ENCODE peak calls at places on chromosomes 16 and 17, in five cellular contexts. T is left lung, E is SK-N-SH, D is fibroblast of lung, Y is gastrocnemius medialis. V is an unnamed sample.
A peak's percentile ranks its signal among the peaks of the same experiment; 100 is the strongest.

GRCh38 chr16:65769055-65769465 is 597.4 kb upstream of the CDH5 start:
- DNase-seq in T (no peak), E (no peak), D (peak; percentile 84), Y (no peak), V (no peak)

GRCh38 chr17:80364091-80364691 is 50.8 kb upstream of the ENDOV start:
- DNase-seq in T (no peak), E (peak; percentile 83), D (no peak), Y (no peak), V (peak; percentile 87)

GRCh38 chr17:40311575-40311974 is 2.6 kb downstream of the RARA start:
- DNase-seq in T (peak; percentile 74), E (no peak), D (no peak), Y (no peak), V (no peak)

GRCh38 chr17:30858556-30859250 is 26.9 kb downstream of the ATAD5 start:
- DNase-seq in T (no peak), E (no peak), D (peak; percentile 39), Y (no peak), V (no peak)

GRCh38 chr17:65542595-65542994 is 18.9 kb downstream of the AXIN2 start:
- DNase-seq in T (no peak), E (no peak), D (no peak), Y (no peak), V (no peak)

GRCh38 chr16:87507351-87508069 is 14.7 kb upstream of the ZCCHC14 start:
- DNase-seq in T (no peak), E (no peak), D (no peak), Y (no peak), V (no peak)

GRCh38 chr16:66204761-66205160 is 161.7 kb upstream of the CDH5 start:
- DNase-seq in T (no peak), E (no peak), D (peak; percentile 72), Y (no peak), V (no peak)

GRCh38 chr17:41942626-41943025 is 12.2 kb downstream of the ODAD4 start:
- DNase-seq in T (no peak), E (no peak), D (no peak), Y (no peak), V (no peak)

GRCh38 chr16:54923055-54923473 is 7.6 kb upstream of the IRX5 start:
- DNase-seq in T (no peak), E (no peak), D (peak; percentile 9), Y (no peak), V (no peak)

GRCh38 chr16:19900590-19900989 is 15.9 kb upstream of the GPRC5B start:
- DNase-seq in T (no peak), E (no peak), D (no peak), Y (no peak), V (no peak)

GRCh38 chr16:79509221-79509631 is 91.3 kb downstream of the MAF start:
- DNase-seq in T (peak; percentile 56), E (peak; percentile 6), D (no peak), Y (peak; percentile 44), V (peak; percentile 46)

GRCh38 chr16:72013389-72013788 is 4.8 kb downstream of the DHODH start:
- DNase-seq in T (no peak), E (no peak), D (peak; percentile 52), Y (no peak), V (no peak)

GRCh38 chr17:7173687-7174602 is 5.2 kb downstream of the ASGR1 start:
- DNase-seq in T (peak; percentile 89), E (peak; percentile 58), D (peak; percentile 27), Y (no peak), V (peak; percentile 98)

GRCh38 chr17:58207451-58207850 is 11.6 kb downstream of the MKS1 start:
- DNase-seq in T (no peak), E (no peak), D (no peak), Y (no peak), V (no peak)

GRCh38 chr16:70432304-70432799 is 6.5 kb downstream of the ST3GAL2 start:
- DNase-seq in T (no peak), E (no peak), D (no peak), Y (no peak), V (no peak)

GRCh38 chr17:50931003-50931878 is 65.1 kb upstream of the TOB1 start:
- DNase-seq in T (peak; percentile 81), E (peak; percentile 95), D (peak; percentile 89), Y (peak; percentile 86), V (peak; percentile 95)

GRCh38 chr17:73478768-73479424 is 165.3 kb downstream of the SDK2 start:
- DNase-seq in T (no peak), E (no peak), D (no peak), Y (no peak), V (peak; percentile 88)

GRCh38 chr17:19381361-19381740 is 3.1 kb downstream of the MAPK7 start:
- DNase-seq in T (no peak), E (no peak), D (no peak), Y (no peak), V (no peak)

DNA sequence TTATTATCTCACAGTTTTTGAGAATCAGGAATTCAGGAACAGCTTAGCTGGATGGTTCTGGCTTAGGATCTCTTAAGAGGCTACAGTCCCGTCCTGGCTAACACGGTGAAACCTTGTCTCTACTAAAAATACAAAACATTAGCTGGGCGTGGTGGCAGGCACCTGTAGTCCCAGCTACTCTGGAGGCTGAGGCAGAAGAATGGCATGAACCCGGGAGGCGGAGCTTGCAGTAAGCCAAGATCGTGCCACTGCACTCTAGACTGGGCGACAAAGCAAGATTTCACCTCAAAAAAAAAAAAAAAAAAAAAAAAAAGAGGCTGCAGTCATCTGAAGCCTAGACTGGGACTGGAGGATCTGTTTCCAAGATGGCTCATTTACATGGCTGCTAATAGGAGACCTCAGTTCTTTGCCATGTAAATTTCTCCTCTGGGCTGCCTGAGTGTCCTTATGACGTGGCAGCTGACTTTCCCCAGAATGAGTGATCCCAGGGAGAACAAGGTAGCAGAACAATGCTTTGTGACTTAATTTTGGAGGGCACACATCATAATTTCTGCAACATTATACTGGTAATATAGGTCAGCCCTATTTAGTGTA is 95.8 kb upstream of the CORO6 start:
- DNase-seq in T (no peak), E (no peak), D (no peak), Y (peak; percentile 19), V (no peak)
- H3K4me1 ChIP-seq in T (peaks cover 99% of the 10 kb centered on the region), E (peaks cover 31% of the 10 kb centered on the region), D (no peaks in the 10 kb centered on the region), Y (peaks cover 90% of the 10 kb centered on the region), V (no peaks in the 10 kb centered on the region)

DNA sequence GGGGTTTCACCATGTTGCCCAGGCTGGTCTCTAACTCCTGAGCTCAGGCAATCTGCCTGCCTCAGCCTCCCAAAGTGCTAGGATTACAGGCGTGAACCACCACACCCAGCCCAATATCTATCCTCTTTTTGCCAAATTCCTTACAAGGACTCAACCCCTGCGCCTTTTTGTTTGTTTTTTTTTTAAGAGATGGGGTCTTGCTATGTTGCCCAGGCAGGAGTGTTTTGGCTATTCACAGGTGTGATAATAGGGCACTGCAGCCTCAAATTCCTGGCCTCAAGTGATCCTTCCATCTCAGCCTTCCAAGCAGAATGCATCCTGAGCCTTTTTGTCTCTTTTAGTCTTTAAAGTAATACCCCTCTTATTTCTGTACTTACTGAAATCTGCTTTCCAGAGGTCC is 17.0 kb downstream of the SP2 start:
- DNase-seq in T (no peak), E (no peak), D (no peak), Y (no peak), V (no peak)
- H3K27ac ChIP-seq in T (no peak overlapping the region), E (no peak overlapping the region), D (no peak overlapping the region), Y (peak overlapping the region; percentile 71), V (no peak overlapping the region)

GRCh38 chr16:84196101-84196500 is 5.1 kb downstream of the ADAD2 start:
- DNase-seq in T (no peak), E (no peak), D (no peak), Y (no peak), V (no peak)
- H3K4me3 ChIP-seq in T (no peak overlapping the region), E (no peak overlapping the region), D (no peak overlapping the region), Y (no peak overlapping the region), V (no peak overlapping the region)

GRCh38 chr17:63932008-63932561 is at the start of gene CD79B:
- DNase-seq in T (no peak), E (peak; percentile 28), D (no peak), Y (no peak), V (no peak)
- H3K4me1 ChIP-seq in T (peaks cover 19% of the 10 kb centered on the region), E (no peaks in the 10 kb centered on the region), D (no peaks in the 10 kb centered on the region), Y (peaks cover 13% of the 10 kb centered on the region), V (no peaks in the 10 kb centered on the region)

GRCh38 chr16:3276679-3277078 is 6.6 kb upstream of the ZNF263 start:
- DNase-seq in T (no peak), E (no peak), D (no peak), Y (no peak), V (no peak)
- H3K27ac ChIP-seq in T (no peak overlapping the region), E (no peak overlapping the region), D (no peak overlapping the region), Y (no peak overlapping the region), V (no peak overlapping the region)

GRCh38 chr17:77696151-77696719 is 262.3 kb upstream of the TNRC6C start:
- DNase-seq in T (no peak), E (peak; percentile 37), D (no peak), Y (no peak), V (peak; percentile 79)
- H3K4me3 ChIP-seq in T (no peak overlapping the region), E (no peak overlapping the region), D (no peak overlapping the region), Y (no peak overlapping the region), V (peak overlapping the region; percentile 70)

DNA sequence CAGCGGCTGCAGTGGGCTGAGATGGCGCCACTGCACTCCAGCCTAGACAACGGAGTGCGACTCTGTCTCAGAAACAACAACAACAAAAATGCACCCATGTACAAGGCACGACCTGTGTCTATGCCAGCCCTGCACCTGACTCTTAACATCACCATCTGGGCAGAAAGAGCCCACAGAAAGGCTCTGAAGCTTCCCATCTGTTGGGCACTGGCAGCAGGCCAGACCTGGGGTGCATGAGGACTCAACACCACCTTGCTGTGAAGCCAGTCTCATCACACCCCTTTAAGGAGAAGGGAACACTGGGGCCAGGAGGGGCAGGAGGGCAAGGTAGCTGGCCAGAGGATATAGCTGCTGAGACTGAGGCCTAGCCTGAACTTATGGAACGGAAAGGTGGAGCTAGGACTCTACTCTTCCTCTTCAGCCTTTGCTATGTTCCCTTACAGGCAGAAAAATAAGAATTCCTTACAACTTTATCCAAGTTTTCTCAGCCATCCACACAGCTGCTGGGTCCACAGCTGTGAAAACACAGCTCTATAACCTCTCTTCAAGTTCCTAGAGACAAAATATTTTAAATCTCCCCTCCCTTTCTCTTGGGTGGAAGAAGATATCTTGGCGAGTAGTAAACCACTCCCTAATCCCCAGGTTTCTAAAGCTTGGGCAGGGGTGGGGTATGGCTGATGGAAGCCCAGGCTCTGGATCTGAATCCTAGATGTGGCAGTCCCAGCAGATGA is 2.8 kb downstream of the ELOB start:
- DNase-seq in T (no peak), E (no peak), D (no peak), Y (no peak), V (no peak)
- H3K4me1 ChIP-seq in T (peaks cover 43% of the 10 kb centered on the region), E (peaks cover 11% of the 10 kb centered on the region), D (peaks cover 10% of the 10 kb centered on the region), Y (peaks cover 23% of the 10 kb centered on the region), V (no peaks in the 10 kb centered on the region)

DNA sequence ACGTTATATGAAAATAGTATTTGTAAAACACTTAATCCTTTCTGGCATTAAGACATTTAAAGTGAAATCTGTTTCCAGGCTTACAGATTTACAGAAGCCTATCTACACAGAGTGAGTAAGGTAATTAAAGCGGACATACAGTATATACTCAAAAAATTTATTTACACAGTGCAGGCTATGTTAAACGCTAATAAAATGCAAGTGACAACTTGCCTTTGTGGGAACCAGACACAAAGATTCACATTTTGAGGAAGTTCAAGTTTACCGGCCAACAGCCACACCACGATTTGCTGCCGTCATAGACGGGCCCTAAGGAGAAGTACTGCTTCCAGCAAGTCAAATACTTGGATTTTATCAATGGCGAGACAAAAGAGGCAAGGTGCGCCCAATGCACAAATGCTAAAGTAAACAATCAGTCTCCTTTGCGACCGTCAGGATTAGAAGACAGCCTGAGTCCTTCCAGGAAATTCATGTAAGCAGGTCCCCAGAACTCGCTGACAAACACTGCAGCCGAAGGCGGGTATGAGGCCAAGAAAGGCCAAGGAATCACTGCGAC is 799 bp downstream of the VPS35 start:
- DNase-seq in T (peak; percentile 78), E (no peak), D (peak; percentile 35), Y (no peak), V (no peak)
- H3K27ac ChIP-seq in T (peak overlapping the region; percentile 93), E (peak overlapping the region; percentile 75), D (peak overlapping the region; percentile 99), Y (peak overlapping the region; percentile 97), V (peak overlapping the region; percentile 96)

V was measured in endodermal cell.